ENCODE peak calls at places on chromosomes 4 and X, in six cellular contexts. X is Daoy; W is NCI-H1092 treated with DMSO at 0.1 percent for 48 hours; R is renal cortical epithelial cell; K is left ventricle myocardium inferior; I is CD8-positive, alpha-beta memory T cell. C is an unnamed sample.
A peak's percentile ranks its signal among the peaks of the same experiment; 100 is the strongest.

GRCh38 chrX:150036181-150036580 is 97.9 kb upstream of the EOLA2 start:
- DNase-seq in R (peak; percentile 68), I (no peak), W (no peak), K (no peak), X (peak; percentile 68), C (no peak)

GRCh38 chrX:86349115-86349514 is 200.9 kb downstream of the DACH2 start:
- DNase-seq in W (no peak), R (no peak), I (no peak), K (peak; percentile 4), X (no peak), C (no peak)

GRCh38 chr4:168212656-168213055 is 105.9 kb downstream of the DDX60 start:
- DNase-seq in K (no peak), R (no peak), I (no peak), X (no peak), W (no peak), C (no peak)

GRCh38 chr4:76055005-76055404 is 19.1 kb upstream of the CXCL11 start:
- DNase-seq in R (no peak), I (no peak), K (no peak), X (no peak), W (no peak), C (no peak)

GRCh38 chr4:17898553-17898952 is 87.8 kb downstream of the NCAPG start:
- DNase-seq in K (no peak), X (no peak), W (no peak), I (no peak), R (no peak), C (no peak)

GRCh38 chr4:78386679-78387078 is 164.9 kb upstream of the ANXA3 start:
- DNase-seq in I (no peak), W (no peak), K (no peak), X (no peak), R (no peak), C (no peak)

GRCh38 chrX:110317079-110317819 is 636 bp downstream of the AMMECR1 start:
- DNase-seq in X (peak; percentile 23), K (peak; percentile 18), W (peak; percentile 41), R (no peak), I (peak; percentile 6), C (no peak)

GRCh38 chrX:74804574-74804973 is 120.7 kb downstream of the NEXMIF start:
- DNase-seq in R (no peak), W (no peak), X (no peak), I (no peak), K (no peak), C (no peak)

GRCh38 chr4:137677851-137678250 is 145.6 kb upstream of the PCDH18 start:
- DNase-seq in W (no peak), I (no peak), R (peak; percentile 56), K (no peak), X (no peak), C (no peak)

GRCh38 chr4:78556655-78557054 is 5.1 kb downstream of the ANXA3 start:
- DNase-seq in K (no peak), I (no peak), W (no peak), R (no peak), X (no peak), C (no peak)

GRCh38 chr4:52822583-52823477 is 39.3 kb upstream of the RASL11B start:
- DNase-seq in W (no peak), K (no peak), X (peak; percentile 44), R (peak; percentile 93), I (no peak), C (peak; percentile 67)

GRCh38 chr4:173017802-173018201 is 150.8 kb upstream of the GALNT7 start:
- DNase-seq in I (no peak), X (no peak), K (no peak), W (no peak), R (no peak), C (no peak)

GRCh38 chrX:120468825-120469525 is at the start of gene LAMP2:
- DNase-seq in W (peak; percentile 90), K (peak; percentile 88), X (peak; percentile 84), R (peak; percentile 83), I (peak; percentile 77), C (peak; percentile 30)

GRCh38 chr4:7591409-7592063 is 156.8 kb upstream of the PSAPL1 start:
- DNase-seq in X (no peak), I (no peak), R (no peak), W (no peak), K (no peak), C (no peak)

GRCh38 chr4:21083413-21083812 is 383.2 kb downstream of the PACRGL start:
- DNase-seq in I (no peak), X (no peak), W (no peak), K (no peak), R (no peak), C (no peak)

GRCh38 chr4:13522282-13523104 is 21.8 kb downstream of the NKX3-2 start:
- DNase-seq in W (no peak), K (no peak), X (no peak), I (no peak), R (no peak), C (no peak)

GRCh38 chr4:2835978-2836377 is 7.7 kb upstream of the ADD1 start:
- DNase-seq in W (no peak), I (no peak), X (no peak), R (no peak), K (peak; percentile 11), C (no peak)